ENCODE peak calls at places on chromosomes 3 and 15, in eight cellular contexts. F is ascending aorta; R is HEK293T; Y is iPS-NIHi11; I is stimulated activated naive B cell treated with anti-CD40 and anti-IgM and Interleukin-4, amounts not matched to agents 10 μg/mL and 1 μg/mL and 100 μg/mL, for 72 hours; C is progenitor cell of endocrine pancreas; S is activated CD4-positive, CD25-positive, alpha-beta regulatory T cell treated with anti-CD3 and anti-CD28 coated beads, Interleukin-2, amount 50 U/mL, for 16 hours; B is activated CD4-positive, alpha-beta T cell treated with anti-CD3 and anti-CD28 coated beads, Interleukin-2, amount 50 U/mL, for 4 hours. Z is an unnamed sample.

GRCh38 chr3:153906366-153906765 is 214.8 kb upstream of the ARHGEF26 start:
- DNase-seq in F (no peak), R (no peak), Y (no peak), I (no peak), C (no peak), S (no peak), B (no peak), Z (no peak)

GRCh38 chr15:99956820-99957641 is 223.8 kb upstream of the LYSMD4 start:
- DNase-seq in F (no peak), R (no peak), Y (peak; percentile 1), I (no peak), C (no peak), S (no peak), B (no peak), Z (peak; percentile 2)

GRCh38 chr15:49831206-49831965 is 210.5 kb downstream of the DTWD1 start:
- DNase-seq in F (no peak), R (no peak), Y (no peak), I (no peak), C (no peak), S (no peak), B (no peak), Z (no peak)

GRCh38 chr3:187025656-187026320 is 95.5 kb downstream of the ST6GAL1 start:
- DNase-seq in F (no peak), R (no peak), Y (no peak), I (peak; percentile 67), C (no peak), S (no peak), B (peak; percentile 34), Z (no peak)

GRCh38 chr3:158731938-158732855 is at the start of gene RARRES1:
- DNase-seq in F (no peak), R (no peak), Y (peak; percentile 69), I (peak; percentile 33), C (peak; percentile 51), S (no peak), B (no peak), Z (peak; percentile 82)

GRCh38 chr3:42071720-42072582 is 19.2 kb upstream of the TRAK1 start:
- DNase-seq in F (peak; percentile 34), R (peak; percentile 45), Y (peak; percentile 64), I (no peak), C (no peak), S (no peak), B (no peak), Z (peak; percentile 39)

GRCh38 chr3:192128922-192129321 is 598.4 kb downstream of the FGF12 start:
- DNase-seq in F (no peak), R (no peak), Y (no peak), I (no peak), C (no peak), S (no peak), B (no peak), Z (peak; percentile 22)

GRCh38 chr3:117443014-117443413 is 733.4 kb downstream of the TUSC7 start:
- DNase-seq in F (no peak), R (no peak), Y (no peak), I (no peak), C (no peak), S (no peak), B (no peak), Z (no peak)

GRCh38 chr15:54605556-54605955 is 591.2 kb downstream of the RSL24D1 start:
- DNase-seq in F (no peak), R (no peak), Y (no peak), I (no peak), C (no peak), S (no peak), B (no peak), Z (no peak)